ENCODE peak calls at places on chromosomes 11 and 22, in nine cellular contexts. Q is HepG2; S is IMR-90; Y is CD8-positive, alpha-beta T cell; W is left ventricle myocardium inferior; E is CD4-positive, alpha-beta memory T cell; M is MM.1S; Z is A549; R is suprapubic skin. J is an unnamed sample.

GRCh38 chr11:47248664-47249377 is at the start of gene ACP2:
- DNase-seq in Q (peak; percentile 85), S (peak; percentile 87), W (peak; percentile 87), M (peak; percentile 90), Z (peak; percentile 94), R (peak; percentile 94), Y (peak; percentile 93), E (peak; percentile 87), J (peak; percentile 83)

GRCh38 chr11:72641900-72642814 is 32.1 kb downstream of the PDE2A start:
- DNase-seq in Q (no peak), Y (no peak), M (peak; percentile 12), W (peak; percentile 51), Z (peak; percentile 28), E (no peak), S (no peak), R (peak; percentile 75), J (peak; percentile 38)

GRCh38 chr22:21098099-21098671 is 52.4 kb downstream of the LRRC74B start:
- DNase-seq in Q (no peak), S (no peak), E (no peak), Z (peak; percentile 37), W (no peak), M (no peak), Y (no peak), R (no peak), J (no peak)

GRCh38 chr11:127521413-127521812 is 520.8 kb upstream of the KIRREL3 start:
- DNase-seq in Z (no peak), E (no peak), M (no peak), S (peak; percentile 78), R (no peak), W (no peak), Q (no peak), Y (no peak), J (no peak)

GRCh38 chr11:71488086-71488967 is 35.3 kb downstream of the NADSYN1 start:
- DNase-seq in R (no peak), Z (peak; percentile 18), M (no peak), Q (no peak), Y (no peak), E (no peak), W (no peak), S (peak; percentile 80), J (peak; percentile 53)

GRCh38 chr11:73167555-73167954 is 25.4 kb upstream of the FCHSD2 start:
- DNase-seq in Q (no peak), M (no peak), R (no peak), S (no peak), Z (no peak), W (no peak), Y (no peak), E (no peak), J (peak; percentile 56)

GRCh38 chr11:47308050-47308823 is 38.3 kb downstream of the MADD start:
- DNase-seq in Z (no peak), M (no peak), Q (no peak), S (no peak), W (no peak), E (no peak), Y (no peak), R (no peak), J (no peak)

GRCh38 chr11:86292912-86293606 is 9.0 kb upstream of the HIKESHI start:
- DNase-seq in E (peak; percentile 39), M (no peak), W (no peak), Z (no peak), Q (no peak), R (no peak), S (no peak), Y (no peak), J (no peak)

GRCh38 chr11:18720811-18721575 is 5.0 kb downstream of the IGSF22 start:
- DNase-seq in R (peak; percentile 93), Q (no peak), W (peak; percentile 85), Y (peak; percentile 84), S (peak; percentile 43), E (peak; percentile 88), M (peak; percentile 84), Z (peak; percentile 70), J (peak; percentile 90)

GRCh38 chr11:101686514-101686913 is 102.7 kb upstream of the TRPC6 start:
- DNase-seq in E (no peak), R (no peak), S (peak; percentile 80), Z (peak; percentile 81), M (no peak), W (no peak), Q (no peak), Y (no peak), J (no peak)

GRCh38 chr11:15926071-15926470 is 430.3 kb downstream of the SOX6 start:
- DNase-seq in Y (no peak), M (no peak), Z (no peak), W (no peak), E (no peak), Q (no peak), S (no peak), R (no peak), J (no peak)
- H3K9me3 ChIP-seq in Y (no peaks in the 10 kb centered on the region), M (no peaks in the 10 kb centered on the region), Z (no peaks in the 10 kb centered on the region), W (no peaks in the 10 kb centered on the region), E (no peaks in the 10 kb centered on the region), Q (no peaks in the 10 kb centered on the region), S (peaks cover 2% of the 10 kb centered on the region), R (no peaks in the 10 kb centered on the region), J (no peaks in the 10 kb centered on the region)

DNA sequence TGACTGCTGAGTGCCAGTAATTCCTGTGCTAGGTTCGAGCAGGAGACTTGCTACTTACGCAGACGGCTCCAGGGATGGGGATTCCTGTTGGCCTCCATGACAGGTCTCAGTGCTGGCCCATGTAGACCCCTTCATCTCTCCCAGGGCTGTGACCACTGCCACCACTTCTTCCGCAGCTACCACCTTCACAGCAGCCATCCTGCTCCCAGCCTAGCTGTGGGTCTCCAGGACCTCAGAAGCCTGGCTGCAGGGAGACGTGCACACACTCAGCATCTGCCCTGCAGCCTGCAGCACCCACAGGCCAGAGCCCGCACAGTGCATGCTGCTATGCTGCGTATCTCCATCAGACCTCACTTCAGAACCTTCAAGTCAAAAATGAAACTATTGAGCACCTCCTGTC is 1503.9 kb downstream of the BRD1 start:
- DNase-seq in Y (no peak), Z (no peak), S (no peak), W (no peak), E (no peak), M (no peak), Q (no peak), R (no peak), J (no peak)
- H3K4me3 ChIP-seq in Y (no peak overlapping the region), Z (no peak overlapping the region), S (no peak overlapping the region), W (no peak overlapping the region), E (no peak overlapping the region), M (no peak overlapping the region), Q (no peak overlapping the region), R (no peak overlapping the region), J (no peak overlapping the region)

DNA sequence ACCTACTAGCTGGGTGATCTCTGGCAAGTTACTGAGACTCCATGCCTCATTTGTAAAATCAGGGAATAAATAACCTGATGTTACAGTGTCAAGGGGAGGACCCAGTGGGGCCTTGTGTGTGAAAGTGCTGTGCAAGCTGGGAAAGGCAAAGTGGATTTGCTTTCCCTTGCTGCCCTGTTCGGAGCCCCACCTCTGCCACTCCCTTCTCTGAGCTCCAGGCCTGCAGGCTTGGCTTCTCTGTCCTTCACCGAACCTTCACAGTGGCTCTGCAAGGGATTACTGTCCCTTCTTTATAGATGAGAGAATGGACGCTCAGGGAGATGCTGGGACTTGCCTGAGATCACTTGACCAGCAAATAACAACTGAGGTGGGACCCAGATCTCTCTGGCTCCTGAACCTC is 828 bp upstream of the SLCO2B1 start:
- DNase-seq in R (no peak), Q (no peak), Y (no peak), Z (no peak), S (no peak), W (no peak), E (no peak), M (no peak), J (no peak)
- H3K27ac ChIP-seq in R (no peak overlapping the region), Q (no peak overlapping the region), Y (no peak overlapping the region), Z (no peak overlapping the region), S (no peak overlapping the region), W (peak overlapping the region; percentile 75), E (no peak overlapping the region), M (no peak overlapping the region), J (no peak overlapping the region)

GRCh38 chr11:98601181-98601773 is 419.5 kb upstream of the CNTN5 start:
- DNase-seq in R (no peak), E (no peak), S (no peak), Z (no peak), M (peak; percentile 18), W (no peak), Y (no peak), Q (no peak), J (no peak)

GRCh38 chr11:98600103-98600502 is 420.6 kb upstream of the CNTN5 start:
- DNase-seq in Y (no peak), E (no peak), M (no peak), W (no peak), S (no peak), Q (no peak), Z (no peak), R (no peak), J (no peak)
- H3K9me3 ChIP-seq in Y (no peaks in the 10 kb centered on the region), E (no peaks in the 10 kb centered on the region), M (no peaks in the 10 kb centered on the region), W (peaks cover 14% of the 10 kb centered on the region), S (peaks cover 11% of the 10 kb centered on the region), Q (peaks cover 8% of the 10 kb centered on the region), Z (no peaks in the 10 kb centered on the region), R (no peaks in the 10 kb centered on the region), J (no peaks in the 10 kb centered on the region)